ENCODE peak calls at places on chromosomes 3 and 15, in four cellular contexts. Z, O, K and J are unnamed samples.

GRCh38 chr15:68997930-68998777 is 16.3 kb upstream of the NOX5 start:
- DNase-seq in Z (no peak), K (no peak), O (no peak), J (no peak)

GRCh38 chr3:9809615-9810356 is at the start of gene TTLL3:
- DNase-seq in Z (no peak), K (no peak), O (peak), J (no peak)

GRCh38 chr3:27910456-27910855 is 188.3 kb upstream of the EOMES start:
- DNase-seq in Z (no peak), K (no peak), O (no peak), J (no peak)

GRCh38 chr3:4351164-4351855 is 48.1 kb downstream of the SETMAR start:
- DNase-seq in Z (no peak), O (no peak), K (peak), J (no peak)

GRCh38 chr3:35665390-35666055 is 26.2 kb downstream of the ARPP21 start:
- DNase-seq in O (no peak), K (no peak), Z (no peak), J (no peak)

GRCh38 chr3:37054370-37054769 is 61.1 kb downstream of the MLH1 start:
- DNase-seq in K (peak), O (no peak), Z (peak), J (no peak)

GRCh38 chr3:71599416-71599815 is 15.9 kb upstream of the FOXP1 start:
- DNase-seq in O (no peak), K (no peak), Z (no peak), J (no peak)

GRCh38 chr3:193826126-193826795 is 233.3 kb downstream of the OPA1 start:
- DNase-seq in O (no peak), Z (no peak), K (peak), J (no peak)

GRCh38 chr15:88938802-88939485 is 25.8 kb upstream of the MFGE8 start:
- DNase-seq in K (peak), O (no peak), Z (no peak), J (no peak)

GRCh38 chr15:77769700-77770099 is 137.0 kb upstream of the LINGO1 start:
- DNase-seq in O (no peak), K (no peak), Z (no peak), J (no peak)

GRCh38 chr3:156816091-156816793 is 9.9 kb upstream of the LEKR1 start:
- DNase-seq in K (no peak), Z (no peak), O (no peak), J (no peak)

GRCh38 chr3:143806043-143806442 is 42.2 kb downstream of the SLC9A9 start:
- DNase-seq in Z (no peak), K (no peak), O (no peak), J (no peak)

GRCh38 chr3:115788921-115789470 is 165.7 kb downstream of the GAP43 start:
- DNase-seq in Z (peak), O (no peak), K (no peak), J (peak)

GRCh38 chr3:140627756-140628155 is 50.1 kb upstream of the TRIM42 start:
- DNase-seq in K (no peak), Z (no peak), O (no peak), J (no peak)

GRCh38 chr3:10352146-10352911 is 31.4 kb upstream of the SEC13 start:
- DNase-seq in Z (no peak), O (no peak), K (no peak), J (no peak)

GRCh38 chr3:60421749-60422467 is 829.3 kb downstream of the FHIT start:
- DNase-seq in K (no peak), O (no peak), Z (no peak), J (no peak)

GRCh38 chr3:171121801-171122200 is 95.3 kb upstream of the SLC2A2 start:
- DNase-seq in K (no peak), Z (no peak), O (no peak), J (no peak)

GRCh38 chr15:48643236-48643635 is 2.3 kb downstream of the FBN1 start:
- DNase-seq in Z (no peak), O (no peak), K (no peak), J (no peak)

GRCh38 chr3:32401541-32402052 is 9.9 kb downstream of the CMTM7 start:
- DNase-seq in O (peak), K (no peak), Z (no peak), J (peak)

GRCh38 chr15:74156678-74157411 is 16.7 kb upstream of the ISLR start:
- DNase-seq in Z (no peak), K (no peak), O (peak), J (no peak)

GRCh38 chr3:196599734-196600128 is 31.3 kb downstream of the FBXO45 start:
- DNase-seq in K (peak), Z (no peak), O (no peak), J (no peak)

GRCh38 chr15:75207618-75208500 is 6.2 kb downstream of the C15orf39 start:
- DNase-seq in Z (no peak), O (no peak), K (no peak), J (no peak)

GRCh38 chr15:84099181-84099580 is 136.4 kb upstream of the GOLGA6L4 start:
- DNase-seq in Z (no peak), O (no peak), K (no peak), J (no peak)

GRCh38 chr15:47507221-47507985 is 209.9 kb upstream of the SEMA6D start:
- DNase-seq in O (peak), K (no peak), Z (no peak), J (no peak)

GRCh38 chr15:92882697-92883642 is 17.2 kb upstream of the CHD2 start:
- DNase-seq in O (peak), Z (no peak), K (no peak), J (no peak)

GRCh38 chr15:47870956-47871625 is 153.8 kb downstream of the SEMA6D start:
- DNase-seq in K (no peak), Z (no peak), O (no peak), J (no peak)

GRCh38 chr15:39585394-39585841 is 4.5 kb downstream of the THBS1 start:
- DNase-seq in K (no peak), O (no peak), Z (no peak), J (no peak)

GRCh38 chr15:78024141-78024567 is 53.4 kb downstream of the TBC1D2B start:
- DNase-seq in Z (no peak), K (no peak), O (no peak), J (no peak)

GRCh38 chr3:82815417-82816058 is 1054.1 kb upstream of the GBE1 start:
- DNase-seq in O (no peak), K (no peak), Z (no peak), J (no peak)

GRCh38 chr3:128698211-128699011 is 27.6 kb upstream of the RAB7A start:
- DNase-seq in K (no peak), Z (no peak), O (peak), J (no peak)

GRCh38 chr3:142977399-142977728 is 13.9 kb upstream of the PAQR9 start:
- DNase-seq in Z (no peak), O (no peak), K (no peak), J (no peak)

GRCh38 chr15:85625431-85625830 is 169.3 kb downstream of the KLHL25 start:
- DNase-seq in O (no peak), Z (no peak), K (no peak), J (no peak)

GRCh38 chr3:185595520-185595919 is 9.4 kb downstream of the SENP2 start:
- DNase-seq in K (no peak), Z (no peak), O (no peak), J (no peak)

GRCh38 chr3:187689984-187690383 is 12.4 kb downstream of the RTP2 start:
- DNase-seq in Z (no peak), K (no peak), O (no peak), J (no peak)

GRCh38 chr15:64146885-64147681 is 4.4 kb upstream of the SNX22 start:
- DNase-seq in K (peak), Z (no peak), O (peak), J (peak)

GRCh38 chr3:186882881-186883685 is 40.6 kb downstream of the ADIPOQ start:
- DNase-seq in Z (peak), O (peak), K (peak), J (peak)

GRCh38 chr3:52834871-52835501 is at the start of gene MUSTN1:
- DNase-seq in K (no peak), Z (no peak), O (no peak), J (peak)
- TF ChIP-seq MAX in K (no peak), Z (no peak), O (no peak), J (no peak)

GRCh38 chr3:150091626-150092025 is 120.9 kb upstream of the PFN2 start:
- DNase-seq in K (no peak), O (no peak), Z (no peak), J (no peak)

GRCh38 chr3:150096700-150097587 is 126.2 kb upstream of the PFN2 start:
- DNase-seq in K (no peak), O (no peak), Z (no peak), J (no peak)

GRCh38 chr3:150097588-150097890 is 126.8 kb upstream of the PFN2 start:
- DNase-seq in Z (no peak), O (no peak), K (no peak), J (no peak)

GRCh38 chr3:150090877-150091276 is 120.2 kb upstream of the PFN2 start:
- DNase-seq in K (no peak), O (no peak), Z (no peak), J (no peak)

DNA sequence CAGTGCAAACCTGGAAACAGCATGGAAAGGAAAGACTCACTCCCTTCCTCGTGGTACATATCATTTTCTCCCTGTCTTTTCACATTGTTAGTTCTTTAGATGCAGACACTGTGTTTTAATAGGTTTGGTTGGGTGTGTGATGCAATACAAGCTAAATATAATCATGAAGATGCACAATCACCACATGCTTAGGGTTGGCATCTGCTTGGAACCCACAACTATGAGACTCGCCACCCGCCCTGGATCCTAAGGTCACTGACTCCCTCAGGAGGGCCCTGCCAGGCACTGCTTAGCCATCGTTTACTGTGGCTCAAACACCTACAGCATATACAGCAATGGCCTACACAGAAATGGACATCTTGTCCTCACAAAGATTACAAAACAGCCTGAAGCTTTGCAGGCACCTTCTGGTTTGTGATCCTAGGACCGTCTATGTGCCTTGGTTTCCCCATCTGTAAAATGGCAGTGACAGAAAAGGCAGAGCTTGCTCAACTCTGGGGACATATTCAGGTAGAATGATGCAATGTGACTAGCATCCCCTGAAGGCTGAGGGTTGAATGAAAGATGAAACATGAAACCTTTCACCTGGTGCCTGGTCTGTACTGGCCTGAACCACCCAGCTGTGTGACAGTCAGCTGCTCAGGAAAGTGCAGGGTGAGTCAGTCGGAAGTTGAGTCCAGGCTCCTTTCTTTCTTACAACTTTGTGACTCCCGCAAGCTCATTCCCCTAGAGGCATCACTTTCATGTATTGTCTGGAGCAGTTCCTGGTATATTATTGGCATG is 123.6 kb upstream of the PFN2 start:
- DNase-seq in K (no peak), O (no peak), Z (peak), J (no peak)
- TF ChIP-seq ELF1 in K (no peak), O (no peak), Z (no peak), J (no peak)

DNA sequence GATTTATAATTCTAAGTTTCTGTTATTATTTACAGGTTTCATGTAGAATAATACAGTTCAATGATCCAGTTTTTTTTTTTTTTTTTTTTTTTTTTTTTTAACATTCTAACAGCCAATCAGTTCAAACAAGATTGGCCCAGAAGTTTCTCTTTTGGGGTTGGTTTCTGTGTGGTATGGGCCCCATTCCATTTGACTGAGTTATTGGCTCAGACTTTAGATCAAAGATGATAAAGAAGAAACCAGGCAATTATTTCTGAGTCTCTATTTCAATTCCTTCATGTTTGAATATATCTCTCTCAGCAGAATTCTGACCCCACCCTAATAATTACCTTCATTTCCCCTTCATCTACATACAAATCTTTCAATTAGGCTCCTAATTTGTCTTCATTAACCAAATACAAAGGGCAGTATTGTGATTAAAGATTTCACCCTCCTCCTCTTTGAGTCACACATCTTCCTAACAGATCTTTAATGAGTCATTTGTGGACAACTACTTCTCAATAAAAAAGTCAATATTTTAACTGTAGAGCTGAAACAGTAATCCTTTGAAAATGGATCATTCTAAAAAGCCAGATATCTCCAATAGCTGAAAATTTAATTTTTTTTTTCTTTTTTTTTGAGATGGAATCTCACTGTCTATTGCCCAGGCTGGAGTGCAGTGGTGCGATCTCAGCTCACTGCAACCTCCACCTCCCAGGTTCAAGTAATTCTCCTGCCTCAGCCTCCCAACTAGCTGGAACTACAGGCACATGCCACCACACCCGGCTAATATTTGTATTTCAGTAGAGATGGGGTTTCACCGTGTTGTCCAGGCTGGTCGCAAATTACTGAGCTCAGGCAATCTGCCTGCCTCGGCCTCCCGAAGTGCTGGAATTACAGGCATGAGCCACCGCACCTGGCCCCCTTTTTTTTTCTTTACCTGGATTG is 878.8 kb downstream of the NAALADL2 start:
- DNase-seq in Z (no peak), K (no peak), O (no peak), J (no peak)
- H3K27ac ChIP-seq in Z (no peak), K (no peak), O (no peak), J (no peak)

GRCh38 chr15:67765706-67766105 is 59.6 kb upstream of the SKOR1 start:
- DNase-seq in O (no peak), Z (no peak), K (no peak), J (no peak)

GRCh38 chr15:67766963-67767362 is 58.3 kb upstream of the SKOR1 start:
- DNase-seq in O (no peak), K (no peak), Z (no peak), J (no peak)

GRCh38 chr15:67758610-67759300 is 66.6 kb upstream of the SKOR1 start:
- DNase-seq in K (no peak), O (no peak), Z (no peak), J (no peak)

GRCh38 chr15:67761343-67761742 is 64.0 kb upstream of the SKOR1 start:
- DNase-seq in K (no peak), Z (no peak), O (no peak), J (peak)

GRCh38 chr15:67762610-67763368 is 62.5 kb upstream of the SKOR1 start:
- DNase-seq in K (no peak), Z (no peak), O (no peak), J (no peak)
- TF ChIP-seq MAX in K (no peak), Z (no peak), O (no peak), J (no peak)

DNA sequence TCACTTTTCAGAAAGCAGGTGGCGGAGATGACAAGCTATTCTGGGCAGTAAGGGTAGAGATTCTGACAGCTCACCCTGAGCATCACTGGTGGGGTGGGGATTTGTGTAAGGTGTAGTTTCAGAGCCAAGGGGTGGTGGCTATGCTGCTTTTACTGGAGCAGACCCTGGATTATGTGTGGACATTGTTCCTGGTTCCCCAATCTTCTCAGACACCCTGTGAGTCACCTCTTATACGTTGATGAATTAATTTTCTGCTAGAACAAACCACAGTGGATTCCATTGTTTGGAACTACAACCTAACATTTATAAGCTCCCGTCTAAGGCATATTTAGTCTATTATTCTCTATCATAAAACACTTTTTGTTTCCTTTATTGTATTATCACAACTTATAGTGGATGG is 169.5 kb upstream of the COL8A1 start:
- DNase-seq in K (no peak), O (no peak), Z (no peak), J (no peak)
- TF ChIP-seq ELF1 in K (no peak), O (no peak), Z (no peak), J (no peak)

GRCh38 chr15:95742256-95742655 is 588.2 kb upstream of the NR2F2 start:
- DNase-seq in O (no peak), K (no peak), Z (no peak), J (no peak)

GRCh38 chr15:95739161-95739560 is 591.3 kb upstream of the NR2F2 start:
- DNase-seq in O (no peak), Z (no peak), K (no peak), J (no peak)

GRCh38 chr15:95741830-95742229 is 588.7 kb upstream of the NR2F2 start:
- DNase-seq in Z (no peak), O (no peak), K (no peak), J (no peak)

GRCh38 chr15:95737051-95737450 is 593.4 kb upstream of the NR2F2 start:
- DNase-seq in Z (no peak), O (no peak), K (no peak), J (no peak)

GRCh38 chr15:95742836-95743235 is 587.7 kb upstream of the NR2F2 start:
- DNase-seq in O (no peak), Z (no peak), K (no peak), J (no peak)
- H3K27ac ChIP-seq in O (no peak), Z (no peak), K (no peak), J (no peak)

DNA sequence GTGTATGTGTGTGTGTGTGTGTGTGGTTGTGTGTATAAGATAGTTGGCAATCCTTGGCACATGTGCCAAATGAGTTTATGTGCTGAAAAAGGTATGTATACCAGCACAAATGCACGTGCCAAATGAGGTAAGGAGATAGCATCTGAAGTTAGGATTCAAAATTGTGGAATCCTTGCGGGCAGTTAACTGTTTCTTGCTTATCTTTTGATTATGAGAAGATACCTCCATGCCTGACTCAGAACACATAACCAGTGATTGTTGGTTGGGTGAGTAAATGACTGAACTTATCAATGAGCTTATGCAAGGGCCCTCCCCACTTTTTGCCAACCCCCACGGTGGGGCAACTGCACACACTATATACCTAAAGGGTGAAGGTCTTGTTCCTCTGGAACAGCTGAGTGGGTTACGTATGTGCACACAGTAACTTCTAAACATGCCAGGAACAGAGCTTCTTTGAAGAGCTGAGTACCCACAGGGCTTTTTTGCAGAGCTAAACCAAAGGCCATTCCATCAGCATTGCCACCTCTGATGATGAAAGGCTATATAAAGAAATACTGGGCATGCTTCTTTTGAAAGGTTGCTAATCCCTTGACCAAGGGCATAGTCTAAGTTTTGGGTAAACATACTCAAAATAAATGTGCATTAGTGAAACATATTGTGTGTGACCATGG is 60.1 kb downstream of the MEIS2 start:
- DNase-seq in K (no peak), Z (no peak), O (no peak), J (peak)
- TF ChIP-seq MAX in K (no peak), Z (no peak), O (no peak), J (no peak)